ENCODE peak calls at places on chromosomes 6 and 20, in nine cellular contexts. One of them, this sample, is unnamed.

GRCh38 chr6:166008441-166009369 is 158.9 kb downstream of the TBXT start:
- DNase-seq in CD4-positive, alpha-beta T cell: no peak
- DNase-seq in astrocyte of the cerebellum: no peak
- DNase-seq in AG09309: no peak
- DNase-seq in A673: peak
- DNase-seq in fibroblast of mammary gland: peak
- DNase-seq in Panc1: no peak
- DNase-seq in cardiac muscle cell: peak
- DNase-seq in endothelial cell: no peak
- DNase-seq in this sample: no peak

GRCh38 chr6:14873781-14874446 is 372.0 kb upstream of the JARID2 start:
- DNase-seq in CD4-positive, alpha-beta T cell: no peak
- DNase-seq in astrocyte of the cerebellum: no peak
- DNase-seq in AG09309: no peak
- DNase-seq in A673: no peak
- DNase-seq in fibroblast of mammary gland: no peak
- DNase-seq in Panc1: no peak
- DNase-seq in cardiac muscle cell: no peak
- DNase-seq in endothelial cell: no peak
- DNase-seq in this sample: no peak

GRCh38 chr6:17224056-17224455 is 57.1 kb upstream of the RBM24 start:
- DNase-seq in CD4-positive, alpha-beta T cell: no peak
- DNase-seq in astrocyte of the cerebellum: no peak
- DNase-seq in AG09309: peak
- DNase-seq in A673: peak
- DNase-seq in fibroblast of mammary gland: peak
- DNase-seq in Panc1: no peak
- DNase-seq in cardiac muscle cell: peak
- DNase-seq in endothelial cell: no peak
- DNase-seq in this sample: no peak

GRCh38 chr6:11096109-11096508 is 2.5 kb downstream of the SMIM13 start:
- DNase-seq in CD4-positive, alpha-beta T cell: no peak
- DNase-seq in astrocyte of the cerebellum: peak
- DNase-seq in AG09309: peak
- DNase-seq in A673: peak
- DNase-seq in fibroblast of mammary gland: peak
- DNase-seq in Panc1: no peak
- DNase-seq in cardiac muscle cell: peak
- DNase-seq in endothelial cell: no peak
- DNase-seq in this sample: no peak

GRCh38 chr6:155528982-155529453 is 73.4 kb upstream of the NOX3 start:
- DNase-seq in CD4-positive, alpha-beta T cell: no peak
- DNase-seq in astrocyte of the cerebellum: peak
- DNase-seq in AG09309: peak
- DNase-seq in A673: peak
- DNase-seq in fibroblast of mammary gland: peak
- DNase-seq in Panc1: no peak
- DNase-seq in cardiac muscle cell: peak
- DNase-seq in endothelial cell: no peak
- DNase-seq in this sample: peak

GRCh38 chr20:38633577-38634093 is 32.0 kb downstream of the ARHGAP40 start:
- DNase-seq in CD4-positive, alpha-beta T cell: peak
- DNase-seq in astrocyte of the cerebellum: no peak
- DNase-seq in AG09309: no peak
- DNase-seq in A673: peak
- DNase-seq in fibroblast of mammary gland: peak
- DNase-seq in Panc1: no peak
- DNase-seq in cardiac muscle cell: peak
- DNase-seq in endothelial cell: peak
- DNase-seq in this sample: peak

GRCh38 chr20:50251383-50251748 is 60.7 kb downstream of the CEBPB start:
- DNase-seq in CD4-positive, alpha-beta T cell: no peak
- DNase-seq in astrocyte of the cerebellum: no peak
- DNase-seq in AG09309: no peak
- DNase-seq in A673: no peak
- DNase-seq in fibroblast of mammary gland: no peak
- DNase-seq in Panc1: no peak
- DNase-seq in cardiac muscle cell: no peak
- DNase-seq in endothelial cell: no peak
- DNase-seq in this sample: no peak

GRCh38 chr6:25482996-25483395 is 169.0 kb upstream of the SCGN start:
- DNase-seq in CD4-positive, alpha-beta T cell: no peak
- DNase-seq in astrocyte of the cerebellum: no peak
- DNase-seq in AG09309: no peak
- DNase-seq in A673: peak
- DNase-seq in fibroblast of mammary gland: no peak
- DNase-seq in Panc1: no peak
- DNase-seq in cardiac muscle cell: peak
- DNase-seq in endothelial cell: no peak
- DNase-seq in this sample: no peak

GRCh38 chr6:46490425-46491200 is 636 bp downstream of the RCAN2 start:
- DNase-seq in CD4-positive, alpha-beta T cell: no peak
- DNase-seq in astrocyte of the cerebellum: no peak
- DNase-seq in AG09309: no peak
- DNase-seq in A673: peak
- DNase-seq in fibroblast of mammary gland: no peak
- DNase-seq in Panc1: no peak
- DNase-seq in cardiac muscle cell: peak
- DNase-seq in endothelial cell: peak
- DNase-seq in this sample: peak

GRCh38 chr6:166987448-166987847 is 11.7 kb upstream of the CEP43 start:
- DNase-seq in CD4-positive, alpha-beta T cell: no peak
- DNase-seq in astrocyte of the cerebellum: no peak
- DNase-seq in AG09309: no peak
- DNase-seq in A673: no peak
- DNase-seq in fibroblast of mammary gland: no peak
- DNase-seq in Panc1: no peak
- DNase-seq in cardiac muscle cell: no peak
- DNase-seq in endothelial cell: no peak
- DNase-seq in this sample: no peak

GRCh38 chr20:5127859-5128409 is 1.1 kb downstream of the CDS2 start:
- DNase-seq in CD4-positive, alpha-beta T cell: no peak
- DNase-seq in astrocyte of the cerebellum: no peak
- DNase-seq in AG09309: no peak
- DNase-seq in A673: no peak
- DNase-seq in fibroblast of mammary gland: no peak
- DNase-seq in Panc1: no peak
- DNase-seq in cardiac muscle cell: no peak
- DNase-seq in endothelial cell: no peak
- DNase-seq in this sample: no peak

GRCh38 chr6:46011241-46012085 is 4.2 kb downstream of the CLIC5 start:
- DNase-seq in CD4-positive, alpha-beta T cell: peak
- DNase-seq in astrocyte of the cerebellum: no peak
- DNase-seq in AG09309: no peak
- DNase-seq in A673: no peak
- DNase-seq in fibroblast of mammary gland: no peak
- DNase-seq in Panc1: no peak
- DNase-seq in cardiac muscle cell: no peak
- DNase-seq in endothelial cell: peak
- DNase-seq in this sample: peak

GRCh38 chr6:89239338-89239737 is 22.2 kb upstream of the GABRR1 start:
- DNase-seq in CD4-positive, alpha-beta T cell: no peak
- DNase-seq in astrocyte of the cerebellum: no peak
- DNase-seq in AG09309: no peak
- DNase-seq in A673: peak
- DNase-seq in fibroblast of mammary gland: peak
- DNase-seq in Panc1: no peak
- DNase-seq in cardiac muscle cell: peak
- DNase-seq in endothelial cell: peak
- DNase-seq in this sample: peak

GRCh38 chr20:33791959-33792597 is 19.1 kb upstream of the CHMP4B start:
- DNase-seq in CD4-positive, alpha-beta T cell: peak
- DNase-seq in astrocyte of the cerebellum: no peak
- DNase-seq in AG09309: no peak
- DNase-seq in A673: peak
- DNase-seq in fibroblast of mammary gland: peak
- DNase-seq in Panc1: no peak
- DNase-seq in cardiac muscle cell: peak
- DNase-seq in endothelial cell: peak
- DNase-seq in this sample: peak
- TF ChIP-seq CTCF in CD4-positive, alpha-beta T cell: peak
- TF ChIP-seq CTCF in astrocyte of the cerebellum: peak
- TF ChIP-seq CTCF in AG09309: peak
- TF ChIP-seq CTCF in A673: peak
- TF ChIP-seq CTCF in fibroblast of mammary gland: peak
- TF ChIP-seq CTCF in Panc1: peak
- TF ChIP-seq CTCF in cardiac muscle cell: peak
- TF ChIP-seq CTCF in endothelial cell: peak
- TF ChIP-seq CTCF in this sample: peak

GRCh38 chr6:137471497-137471896 is 22.7 kb downstream of the OLIG3 start:
- DNase-seq in CD4-positive, alpha-beta T cell: no peak
- DNase-seq in astrocyte of the cerebellum: no peak
- DNase-seq in AG09309: no peak
- DNase-seq in A673: no peak
- DNase-seq in fibroblast of mammary gland: no peak
- DNase-seq in Panc1: no peak
- DNase-seq in cardiac muscle cell: no peak
- DNase-seq in endothelial cell: no peak
- DNase-seq in this sample: no peak

GRCh38 chr6:137473651-137474050 is 20.5 kb downstream of the OLIG3 start:
- DNase-seq in CD4-positive, alpha-beta T cell: no peak
- DNase-seq in astrocyte of the cerebellum: no peak
- DNase-seq in AG09309: no peak
- DNase-seq in A673: no peak
- DNase-seq in fibroblast of mammary gland: no peak
- DNase-seq in Panc1: no peak
- DNase-seq in cardiac muscle cell: no peak
- DNase-seq in endothelial cell: no peak
- DNase-seq in this sample: no peak

GRCh38 chr6:137472738-137473137 is 21.5 kb downstream of the OLIG3 start:
- DNase-seq in CD4-positive, alpha-beta T cell: no peak
- DNase-seq in astrocyte of the cerebellum: no peak
- DNase-seq in AG09309: no peak
- DNase-seq in A673: no peak
- DNase-seq in fibroblast of mammary gland: no peak
- DNase-seq in Panc1: no peak
- DNase-seq in cardiac muscle cell: no peak
- DNase-seq in endothelial cell: no peak
- DNase-seq in this sample: no peak

GRCh38 chr6:137471951-137472350 is 22.2 kb downstream of the OLIG3 start:
- DNase-seq in CD4-positive, alpha-beta T cell: no peak
- DNase-seq in astrocyte of the cerebellum: no peak
- DNase-seq in AG09309: no peak
- DNase-seq in A673: no peak
- DNase-seq in fibroblast of mammary gland: no peak
- DNase-seq in Panc1: no peak
- DNase-seq in cardiac muscle cell: no peak
- DNase-seq in endothelial cell: no peak
- DNase-seq in this sample: no peak

GRCh38 chr6:137475103-137475502 is 19.1 kb downstream of the OLIG3 start:
- DNase-seq in CD4-positive, alpha-beta T cell: no peak
- DNase-seq in astrocyte of the cerebellum: no peak
- DNase-seq in AG09309: no peak
- DNase-seq in A673: no peak
- DNase-seq in fibroblast of mammary gland: no peak
- DNase-seq in Panc1: no peak
- DNase-seq in cardiac muscle cell: no peak
- DNase-seq in endothelial cell: no peak
- DNase-seq in this sample: no peak
- TF ChIP-seq CTCF in CD4-positive, alpha-beta T cell: peak
- TF ChIP-seq CTCF in astrocyte of the cerebellum: no peak
- TF ChIP-seq CTCF in AG09309: peak
- TF ChIP-seq CTCF in A673: peak
- TF ChIP-seq CTCF in fibroblast of mammary gland: peak
- TF ChIP-seq CTCF in Panc1: no peak
- TF ChIP-seq CTCF in cardiac muscle cell: no peak
- TF ChIP-seq CTCF in endothelial cell: no peak
- TF ChIP-seq CTCF in this sample: no peak

GRCh38 chr20:56630086-56630493 is 984 bp downstream of the TFAP2C start:
- DNase-seq in CD4-positive, alpha-beta T cell: no peak
- DNase-seq in astrocyte of the cerebellum: peak
- DNase-seq in AG09309: no peak
- DNase-seq in A673: peak
- DNase-seq in fibroblast of mammary gland: peak
- DNase-seq in Panc1: no peak
- DNase-seq in cardiac muscle cell: peak
- DNase-seq in endothelial cell: peak
- DNase-seq in this sample: peak
- TF ChIP-seq CTCF in CD4-positive, alpha-beta T cell: no peak
- TF ChIP-seq CTCF in astrocyte of the cerebellum: peak
- TF ChIP-seq CTCF in AG09309: peak
- TF ChIP-seq CTCF in A673: peak
- TF ChIP-seq CTCF in fibroblast of mammary gland: peak
- TF ChIP-seq CTCF in Panc1: peak
- TF ChIP-seq CTCF in cardiac muscle cell: peak
- TF ChIP-seq CTCF in endothelial cell: peak
- TF ChIP-seq CTCF in this sample: no peak

GRCh38 chr20:11682285-11682684 is 235.4 kb upstream of the BTBD3 start:
- DNase-seq in CD4-positive, alpha-beta T cell: no peak
- DNase-seq in astrocyte of the cerebellum: no peak
- DNase-seq in AG09309: no peak
- DNase-seq in A673: no peak
- DNase-seq in fibroblast of mammary gland: no peak
- DNase-seq in Panc1: no peak
- DNase-seq in cardiac muscle cell: no peak
- DNase-seq in endothelial cell: no peak
- DNase-seq in this sample: no peak

GRCh38 chr20:11675920-11676617 is 241.6 kb upstream of the BTBD3 start:
- DNase-seq in CD4-positive, alpha-beta T cell: no peak
- DNase-seq in astrocyte of the cerebellum: peak
- DNase-seq in AG09309: no peak
- DNase-seq in A673: no peak
- DNase-seq in fibroblast of mammary gland: peak
- DNase-seq in Panc1: no peak
- DNase-seq in cardiac muscle cell: peak
- DNase-seq in endothelial cell: no peak
- DNase-seq in this sample: no peak

GRCh38 chr20:11672959-11673358 is 244.7 kb upstream of the BTBD3 start:
- DNase-seq in CD4-positive, alpha-beta T cell: no peak
- DNase-seq in astrocyte of the cerebellum: no peak
- DNase-seq in AG09309: no peak
- DNase-seq in A673: no peak
- DNase-seq in fibroblast of mammary gland: no peak
- DNase-seq in Panc1: no peak
- DNase-seq in cardiac muscle cell: no peak
- DNase-seq in endothelial cell: no peak
- DNase-seq in this sample: no peak

GRCh38 chr20:11677445-11678235 is 240.1 kb upstream of the BTBD3 start:
- DNase-seq in CD4-positive, alpha-beta T cell: no peak
- DNase-seq in astrocyte of the cerebellum: no peak
- DNase-seq in AG09309: no peak
- DNase-seq in A673: no peak
- DNase-seq in fibroblast of mammary gland: no peak
- DNase-seq in Panc1: no peak
- DNase-seq in cardiac muscle cell: no peak
- DNase-seq in endothelial cell: no peak
- DNase-seq in this sample: no peak

DNA sequence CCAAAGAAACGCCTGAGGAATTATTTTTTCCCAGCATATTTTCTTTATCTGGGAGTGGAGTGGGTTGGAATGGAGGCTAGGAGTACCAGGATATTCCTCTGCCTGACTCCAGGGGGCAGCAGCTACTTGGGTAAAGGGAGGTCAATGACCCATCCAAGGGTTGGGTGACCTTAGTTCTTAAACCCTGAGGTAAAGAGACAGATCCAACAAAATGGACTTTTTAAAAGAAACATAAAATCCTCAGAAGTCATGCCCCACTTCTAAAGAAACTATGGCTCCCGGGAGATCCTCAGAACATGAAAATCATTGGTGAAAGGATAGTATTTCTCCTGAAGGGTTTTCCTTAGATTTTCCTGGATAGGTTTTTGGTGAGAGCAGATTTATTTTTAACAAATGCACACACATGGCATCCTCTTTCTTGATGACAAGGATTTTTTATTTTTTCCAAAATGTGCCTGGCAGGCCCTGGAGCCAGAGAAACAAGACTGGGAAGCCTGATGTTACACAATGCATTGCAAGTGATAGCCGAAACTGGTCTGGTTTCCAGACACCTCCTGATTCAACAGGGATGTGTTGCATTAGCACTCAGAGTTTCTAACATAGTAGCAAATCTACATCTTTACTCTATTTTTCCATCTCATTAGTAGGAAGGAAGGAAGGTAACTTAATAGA is 240.9 kb upstream of the BTBD3 start:
- DNase-seq in CD4-positive, alpha-beta T cell: no peak
- DNase-seq in astrocyte of the cerebellum: peak
- DNase-seq in AG09309: peak
- DNase-seq in A673: peak
- DNase-seq in fibroblast of mammary gland: peak
- DNase-seq in Panc1: peak
- DNase-seq in cardiac muscle cell: peak
- DNase-seq in endothelial cell: peak
- DNase-seq in this sample: peak
- TF ChIP-seq CTCF in CD4-positive, alpha-beta T cell: peak
- TF ChIP-seq CTCF in astrocyte of the cerebellum: peak
- TF ChIP-seq CTCF in AG09309: peak
- TF ChIP-seq CTCF in A673: peak
- TF ChIP-seq CTCF in fibroblast of mammary gland: peak
- TF ChIP-seq CTCF in Panc1: peak
- TF ChIP-seq CTCF in cardiac muscle cell: peak
- TF ChIP-seq CTCF in endothelial cell: peak
- TF ChIP-seq CTCF in this sample: peak

This sample was measured in GM20000.